ENCODE peak calls at places on chromosomes 7 and 10, in seven cellular contexts. One of them, this sample, is unnamed. For H3K4me1, the result is how much of the 10 kb centered on the place peaks cover.

GRCh38 chr10:18144928-18145327 is 4.7 kb downstream of the CACNB2 start:
- DNase-seq in cardiac muscle cell: peak
- DNase-seq in H9: no peak
- DNase-seq in GM12878: no peak
- DNase-seq in spleen: no peak
- DNase-seq in stomach: no peak
- DNase-seq in transverse colon: peak
- DNase-seq in this sample: no peak

GRCh38 chr7:30987936-30988335 is 24.2 kb downstream of the GHRHR start:
- DNase-seq in cardiac muscle cell: no peak
- DNase-seq in H9: no peak
- DNase-seq in GM12878: no peak
- DNase-seq in spleen: no peak
- DNase-seq in stomach: no peak
- DNase-seq in transverse colon: no peak
- DNase-seq in this sample: no peak

GRCh38 chr10:22103701-22104100 is 100.2 kb upstream of the DNAJC1 start:
- DNase-seq in cardiac muscle cell: no peak
- DNase-seq in H9: no peak
- DNase-seq in GM12878: no peak
- DNase-seq in spleen: no peak
- DNase-seq in stomach: no peak
- DNase-seq in transverse colon: no peak
- DNase-seq in this sample: no peak

GRCh38 chr7:90574136-90574819 is 21.8 kb upstream of the CDK14 start:
- DNase-seq in cardiac muscle cell: peak
- DNase-seq in H9: no peak
- DNase-seq in GM12878: no peak
- DNase-seq in spleen: no peak
- DNase-seq in stomach: no peak
- DNase-seq in transverse colon: no peak
- DNase-seq in this sample: no peak

GRCh38 chr7:115782716-115783460 is 247.7 kb downstream of the TFEC start:
- DNase-seq in cardiac muscle cell: no peak
- DNase-seq in H9: no peak
- DNase-seq in GM12878: no peak
- DNase-seq in spleen: no peak
- DNase-seq in stomach: no peak
- DNase-seq in transverse colon: no peak
- DNase-seq in this sample: no peak

GRCh38 chr7:37414352-37414983 is 34.2 kb downstream of the ELMO1 start:
- DNase-seq in cardiac muscle cell: no peak
- DNase-seq in H9: no peak
- DNase-seq in GM12878: no peak
- DNase-seq in spleen: no peak
- DNase-seq in stomach: no peak
- DNase-seq in transverse colon: no peak
- DNase-seq in this sample: no peak

GRCh38 chr7:47291461-47292051 is 290.4 kb downstream of the TNS3 start:
- DNase-seq in cardiac muscle cell: no peak
- DNase-seq in H9: no peak
- DNase-seq in GM12878: peak
- DNase-seq in spleen: no peak
- DNase-seq in stomach: no peak
- DNase-seq in transverse colon: no peak
- DNase-seq in this sample: peak

GRCh38 chr7:47578581-47579270 is 3.2 kb downstream of the TNS3 start:
- DNase-seq in cardiac muscle cell: no peak
- DNase-seq in H9: no peak
- DNase-seq in GM12878: no peak
- DNase-seq in spleen: no peak
- DNase-seq in stomach: no peak
- DNase-seq in transverse colon: no peak
- DNase-seq in this sample: peak

GRCh38 chr7:6446977-6447588 is 671 bp downstream of the DAGLB start:
- DNase-seq in cardiac muscle cell: peak
- DNase-seq in H9: peak
- DNase-seq in GM12878: no peak
- DNase-seq in spleen: peak
- DNase-seq in stomach: peak
- DNase-seq in transverse colon: peak
- DNase-seq in this sample: peak

GRCh38 chr10:133356953-133357292 is 896 bp downstream of the FUOM start:
- DNase-seq in cardiac muscle cell: no peak
- DNase-seq in H9: no peak
- DNase-seq in GM12878: no peak
- DNase-seq in spleen: no peak
- DNase-seq in stomach: no peak
- DNase-seq in transverse colon: no peak
- DNase-seq in this sample: no peak

GRCh38 chr7:139562491-139562890 is 39.0 kb downstream of the CLEC2L start:
- DNase-seq in cardiac muscle cell: no peak
- DNase-seq in H9: no peak
- DNase-seq in GM12878: no peak
- DNase-seq in spleen: peak
- DNase-seq in stomach: no peak
- DNase-seq in transverse colon: no peak
- DNase-seq in this sample: no peak

GRCh38 chr7:128869138-128869943 is 6.7 kb downstream of the ATP6V1F start:
- DNase-seq in cardiac muscle cell: peak
- DNase-seq in H9: peak
- DNase-seq in GM12878: no peak
- DNase-seq in spleen: peak
- DNase-seq in stomach: peak
- DNase-seq in transverse colon: peak
- DNase-seq in this sample: no peak

GRCh38 chr10:65325913-65326312 is 1599.9 kb upstream of the LRRTM3 start:
- DNase-seq in cardiac muscle cell: no peak
- DNase-seq in H9: peak
- DNase-seq in GM12878: no peak
- DNase-seq in spleen: no peak
- DNase-seq in stomach: no peak
- DNase-seq in transverse colon: no peak
- DNase-seq in this sample: no peak

GRCh38 chr7:38171558-38172403 is 6.3 kb upstream of the STARD3NL start:
- DNase-seq in cardiac muscle cell: no peak
- DNase-seq in H9: no peak
- DNase-seq in GM12878: peak
- DNase-seq in spleen: no peak
- DNase-seq in stomach: no peak
- DNase-seq in transverse colon: no peak
- DNase-seq in this sample: no peak

GRCh38 chr7:93055543-93056107 is 62.2 kb downstream of the SAMD9 start:
- DNase-seq in cardiac muscle cell: peak
- DNase-seq in H9: no peak
- DNase-seq in GM12878: no peak
- DNase-seq in spleen: no peak
- DNase-seq in stomach: no peak
- DNase-seq in transverse colon: no peak
- DNase-seq in this sample: peak

GRCh38 chr7:155997431-155998327 is 185.4 kb upstream of the SHH start:
- DNase-seq in cardiac muscle cell: no peak
- DNase-seq in H9: peak
- DNase-seq in GM12878: no peak
- DNase-seq in spleen: no peak
- DNase-seq in stomach: peak
- DNase-seq in transverse colon: no peak
- DNase-seq in this sample: no peak

GRCh38 chr10:102401735-102402511 is 6.4 kb downstream of the NFKB2 start:
- DNase-seq in cardiac muscle cell: no peak
- DNase-seq in H9: peak
- DNase-seq in GM12878: no peak
- DNase-seq in spleen: no peak
- DNase-seq in stomach: no peak
- DNase-seq in transverse colon: no peak
- DNase-seq in this sample: peak

GRCh38 chr7:142885311-142886230 is at the start of gene TRPV6:
- DNase-seq in cardiac muscle cell: peak
- DNase-seq in H9: peak
- DNase-seq in GM12878: no peak
- DNase-seq in spleen: peak
- DNase-seq in stomach: peak
- DNase-seq in transverse colon: peak
- DNase-seq in this sample: no peak

GRCh38 chr7:1696671-1697498 is 26.8 kb downstream of the ELFN1 start:
- DNase-seq in cardiac muscle cell: no peak
- DNase-seq in H9: peak
- DNase-seq in GM12878: no peak
- DNase-seq in spleen: peak
- DNase-seq in stomach: no peak
- DNase-seq in transverse colon: no peak
- DNase-seq in this sample: peak

GRCh38 chr7:8357536-8357935 is 75.9 kb upstream of the NXPH1 start:
- DNase-seq in cardiac muscle cell: no peak
- DNase-seq in H9: no peak
- DNase-seq in GM12878: no peak
- DNase-seq in spleen: no peak
- DNase-seq in stomach: no peak
- DNase-seq in transverse colon: no peak
- DNase-seq in this sample: no peak

GRCh38 chr7:2282185-2282751 is 32.0 kb downstream of the SNX8 start:
- DNase-seq in cardiac muscle cell: no peak
- DNase-seq in H9: no peak
- DNase-seq in GM12878: no peak
- DNase-seq in spleen: no peak
- DNase-seq in stomach: no peak
- DNase-seq in transverse colon: no peak
- DNase-seq in this sample: no peak

GRCh38 chr10:106615081-106615480 is 549.4 kb downstream of the SORCS1 start:
- DNase-seq in cardiac muscle cell: no peak
- DNase-seq in H9: no peak
- DNase-seq in GM12878: no peak
- DNase-seq in spleen: no peak
- DNase-seq in stomach: no peak
- DNase-seq in transverse colon: no peak
- DNase-seq in this sample: no peak

DNA sequence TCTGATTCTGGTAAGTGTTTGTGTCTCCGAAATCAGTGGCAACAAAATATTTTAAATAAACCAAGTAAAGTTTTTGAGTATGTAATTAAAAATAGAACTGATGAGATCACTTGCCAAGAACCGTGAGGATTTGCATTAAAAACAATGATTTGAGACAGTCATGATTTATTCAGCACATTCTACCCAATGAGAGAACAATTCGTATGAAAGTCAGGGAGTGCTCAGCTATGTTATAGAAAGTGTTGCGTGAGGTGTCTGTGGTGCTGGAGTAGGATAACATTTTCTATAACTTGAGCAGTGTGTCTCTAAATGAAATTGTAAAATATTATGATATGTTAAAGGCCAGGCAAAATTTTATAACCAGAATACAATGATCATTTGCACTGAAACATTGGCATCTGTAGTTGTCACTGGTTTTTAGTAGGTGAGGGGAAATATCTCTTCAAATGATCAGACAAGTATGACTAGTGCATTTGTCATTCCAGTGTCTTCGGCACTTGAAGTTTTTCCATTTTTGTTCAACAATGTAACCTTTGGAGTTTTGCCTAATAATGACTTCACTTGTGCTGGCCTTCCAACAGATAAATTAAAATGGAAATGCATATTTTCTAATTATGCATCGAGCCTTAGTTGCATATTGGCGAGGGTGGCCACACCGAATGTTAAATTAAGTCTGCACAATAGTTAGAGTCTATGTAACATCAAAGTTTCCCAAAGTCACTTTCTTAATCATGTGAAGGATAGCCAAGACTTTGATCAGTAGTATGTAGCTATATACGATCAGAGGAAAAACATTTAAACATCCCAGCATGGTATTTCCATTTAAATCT is 335.9 kb downstream of the GFRA1 start:
- DNase-seq in cardiac muscle cell: no peak
- DNase-seq in H9: no peak
- DNase-seq in GM12878: no peak
- DNase-seq in spleen: no peak
- DNase-seq in stomach: no peak
- DNase-seq in transverse colon: no peak
- DNase-seq in this sample: no peak
- H3K4me1 ChIP-seq in cardiac muscle cell: under half
- H3K4me1 ChIP-seq in H9: under half
- H3K4me1 ChIP-seq in GM12878: under half
- H3K4me1 ChIP-seq in spleen: under half
- H3K4me1 ChIP-seq in stomach: under half
- H3K4me1 ChIP-seq in transverse colon: under half
- H3K4me1 ChIP-seq in this sample: under half

GRCh38 chr7:134441264-134441663 is 17.6 kb downstream of the AKR1B1 start:
- DNase-seq in cardiac muscle cell: no peak
- DNase-seq in H9: no peak
- DNase-seq in GM12878: no peak
- DNase-seq in spleen: no peak
- DNase-seq in stomach: no peak
- DNase-seq in transverse colon: no peak
- DNase-seq in this sample: no peak

GRCh38 chr7:134444198-134444960 is 14.5 kb downstream of the AKR1B1 start:
- DNase-seq in cardiac muscle cell: no peak
- DNase-seq in H9: no peak
- DNase-seq in GM12878: no peak
- DNase-seq in spleen: no peak
- DNase-seq in stomach: no peak
- DNase-seq in transverse colon: no peak
- DNase-seq in this sample: no peak

GRCh38 chr7:134444961-134445315 is 14.0 kb downstream of the AKR1B1 start:
- DNase-seq in cardiac muscle cell: no peak
- DNase-seq in H9: no peak
- DNase-seq in GM12878: no peak
- DNase-seq in spleen: no peak
- DNase-seq in stomach: no peak
- DNase-seq in transverse colon: no peak
- DNase-seq in this sample: no peak

GRCh38 chr7:134442441-134443220 is 16.3 kb downstream of the AKR1B1 start:
- DNase-seq in cardiac muscle cell: no peak
- DNase-seq in H9: no peak
- DNase-seq in GM12878: no peak
- DNase-seq in spleen: no peak
- DNase-seq in stomach: no peak
- DNase-seq in transverse colon: no peak
- DNase-seq in this sample: no peak

GRCh38 chr7:134443396-134444070 is 15.4 kb downstream of the AKR1B1 start:
- DNase-seq in cardiac muscle cell: no peak
- DNase-seq in H9: no peak
- DNase-seq in GM12878: no peak
- DNase-seq in spleen: no peak
- DNase-seq in stomach: no peak
- DNase-seq in transverse colon: no peak
- DNase-seq in this sample: no peak
- H3K27ac ChIP-seq in cardiac muscle cell: no peak
- H3K27ac ChIP-seq in H9: no peak
- H3K27ac ChIP-seq in GM12878: no peak
- H3K27ac ChIP-seq in spleen: no peak
- H3K27ac ChIP-seq in stomach: no peak
- H3K27ac ChIP-seq in transverse colon: no peak
- H3K27ac ChIP-seq in this sample: no peak

GRCh38 chr10:24715246-24715769 is 8.4 kb downstream of the ARHGAP21 start:
- DNase-seq in cardiac muscle cell: no peak
- DNase-seq in H9: no peak
- DNase-seq in GM12878: no peak
- DNase-seq in spleen: no peak
- DNase-seq in stomach: no peak
- DNase-seq in transverse colon: no peak
- DNase-seq in this sample: no peak
- H3K4me1 ChIP-seq in cardiac muscle cell: under half
- H3K4me1 ChIP-seq in H9: under half
- H3K4me1 ChIP-seq in GM12878: under half
- H3K4me1 ChIP-seq in spleen: under half
- H3K4me1 ChIP-seq in stomach: half or more
- H3K4me1 ChIP-seq in transverse colon: under half
- H3K4me1 ChIP-seq in this sample: under half

GRCh38 chr7:126495001-126495400 is 757.7 kb downstream of the GRM8 start:
- DNase-seq in cardiac muscle cell: no peak
- DNase-seq in H9: no peak
- DNase-seq in GM12878: no peak
- DNase-seq in spleen: no peak
- DNase-seq in stomach: no peak
- DNase-seq in transverse colon: no peak
- DNase-seq in this sample: no peak
- H3K27ac ChIP-seq in cardiac muscle cell: no peak
- H3K27ac ChIP-seq in H9: no peak
- H3K27ac ChIP-seq in GM12878: no peak
- H3K27ac ChIP-seq in spleen: no peak
- H3K27ac ChIP-seq in stomach: no peak
- H3K27ac ChIP-seq in transverse colon: no peak
- H3K27ac ChIP-seq in this sample: no peak